ENCODE peak calls at places on chromosome 6, in nine cellular contexts. One of them, this sample, is unnamed.
A peak's percentile ranks its signal among the peaks of the same experiment; 100 is the strongest.

GRCh38 chr6:6875818-6876470 is 231.8 kb upstream of the RREB1 start:
- DNase-seq in heart left ventricle: no peak
- DNase-seq in astrocyte: peak; percentile 82
- DNase-seq in lower leg skin: no peak
- DNase-seq in HCT116: peak; percentile 66
- DNase-seq in right atrium auricular region: no peak
- DNase-seq in AG04449: peak; percentile 79
- DNase-seq in breast epithelium: no peak
- DNase-seq in cardiac muscle cell: peak; percentile 73
- DNase-seq in this sample: peak; percentile 88

GRCh38 chr6:101645770-101646169 is 252.3 kb downstream of the GRIK2 start:
- DNase-seq in heart left ventricle: no peak
- DNase-seq in astrocyte: no peak
- DNase-seq in lower leg skin: no peak
- DNase-seq in HCT116: no peak
- DNase-seq in right atrium auricular region: no peak
- DNase-seq in AG04449: no peak
- DNase-seq in breast epithelium: no peak
- DNase-seq in cardiac muscle cell: no peak
- DNase-seq in this sample: no peak

GRCh38 chr6:85641916-85642773 is 541 bp downstream of the SYNCRIP start:
- DNase-seq in heart left ventricle: peak; percentile 49
- DNase-seq in astrocyte: no peak
- DNase-seq in lower leg skin: peak; percentile 62
- DNase-seq in HCT116: no peak
- DNase-seq in right atrium auricular region: no peak
- DNase-seq in AG04449: no peak
- DNase-seq in breast epithelium: peak; percentile 39
- DNase-seq in cardiac muscle cell: peak; percentile 57
- DNase-seq in this sample: no peak

GRCh38 chr6:137443901-137444300 is 50.3 kb downstream of the OLIG3 start:
- DNase-seq in heart left ventricle: no peak
- DNase-seq in astrocyte: no peak
- DNase-seq in lower leg skin: no peak
- DNase-seq in HCT116: peak; percentile 6
- DNase-seq in right atrium auricular region: no peak
- DNase-seq in AG04449: no peak
- DNase-seq in breast epithelium: no peak
- DNase-seq in cardiac muscle cell: no peak
- DNase-seq in this sample: no peak

GRCh38 chr6:6591778-6592388 is 3.4 kb downstream of the LY86 start:
- DNase-seq in heart left ventricle: peak; percentile 43
- DNase-seq in astrocyte: no peak
- DNase-seq in lower leg skin: peak; percentile 60
- DNase-seq in HCT116: no peak
- DNase-seq in right atrium auricular region: peak; percentile 60
- DNase-seq in AG04449: no peak
- DNase-seq in breast epithelium: no peak
- DNase-seq in cardiac muscle cell: no peak
- DNase-seq in this sample: no peak

GRCh38 chr6:91029211-91029610 is 442.3 kb upstream of the MAP3K7 start:
- DNase-seq in heart left ventricle: no peak
- DNase-seq in astrocyte: no peak
- DNase-seq in lower leg skin: no peak
- DNase-seq in HCT116: no peak
- DNase-seq in right atrium auricular region: no peak
- DNase-seq in AG04449: no peak
- DNase-seq in breast epithelium: no peak
- DNase-seq in cardiac muscle cell: no peak
- DNase-seq in this sample: no peak

GRCh38 chr6:23307516-23307915 is 738.1 kb downstream of the HDGFL1 start:
- DNase-seq in heart left ventricle: no peak
- DNase-seq in astrocyte: no peak
- DNase-seq in lower leg skin: no peak
- DNase-seq in HCT116: no peak
- DNase-seq in right atrium auricular region: no peak
- DNase-seq in AG04449: no peak
- DNase-seq in breast epithelium: no peak
- DNase-seq in cardiac muscle cell: no peak
- DNase-seq in this sample: no peak

GRCh38 chr6:40112350-40112749 is 178.1 kb upstream of the MOCS1 start:
- DNase-seq in heart left ventricle: no peak
- DNase-seq in astrocyte: no peak
- DNase-seq in lower leg skin: no peak
- DNase-seq in HCT116: no peak
- DNase-seq in right atrium auricular region: no peak
- DNase-seq in AG04449: no peak
- DNase-seq in breast epithelium: no peak
- DNase-seq in cardiac muscle cell: no peak
- DNase-seq in this sample: no peak

GRCh38 chr6:129744201-129744879 is 34.4 kb upstream of the ARHGAP18 start:
- DNase-seq in heart left ventricle: no peak
- DNase-seq in astrocyte: peak; percentile 92
- DNase-seq in lower leg skin: no peak
- DNase-seq in HCT116: peak; percentile 78
- DNase-seq in right atrium auricular region: no peak
- DNase-seq in AG04449: peak; percentile 31
- DNase-seq in breast epithelium: no peak
- DNase-seq in cardiac muscle cell: peak; percentile 82
- DNase-seq in this sample: peak; percentile 32

GRCh38 chr6:159973406-159973805 is 4.5 kb downstream of the IGF2R start:
- DNase-seq in heart left ventricle: no peak
- DNase-seq in astrocyte: no peak
- DNase-seq in lower leg skin: no peak
- DNase-seq in HCT116: no peak
- DNase-seq in right atrium auricular region: no peak
- DNase-seq in AG04449: no peak
- DNase-seq in breast epithelium: no peak
- DNase-seq in cardiac muscle cell: no peak
- DNase-seq in this sample: no peak

GRCh38 chr6:145842693-145843546 is 28.3 kb upstream of the FBXO30 start:
- DNase-seq in heart left ventricle: no peak
- DNase-seq in astrocyte: no peak
- DNase-seq in lower leg skin: no peak
- DNase-seq in HCT116: no peak
- DNase-seq in right atrium auricular region: no peak
- DNase-seq in AG04449: no peak
- DNase-seq in breast epithelium: no peak
- DNase-seq in cardiac muscle cell: peak; percentile 72
- DNase-seq in this sample: no peak

GRCh38 chr6:158739673-158740072 is 79.5 kb downstream of the EZR start:
- DNase-seq in heart left ventricle: no peak
- DNase-seq in astrocyte: no peak
- DNase-seq in lower leg skin: no peak
- DNase-seq in HCT116: no peak
- DNase-seq in right atrium auricular region: no peak
- DNase-seq in AG04449: no peak
- DNase-seq in breast epithelium: no peak
- DNase-seq in cardiac muscle cell: no peak
- DNase-seq in this sample: no peak

GRCh38 chr6:15322781-15323536 is 77.1 kb downstream of the JARID2 start:
- DNase-seq in heart left ventricle: no peak
- DNase-seq in astrocyte: peak; percentile 83
- DNase-seq in lower leg skin: no peak
- DNase-seq in HCT116: peak; percentile 16
- DNase-seq in right atrium auricular region: no peak
- DNase-seq in AG04449: no peak
- DNase-seq in breast epithelium: no peak
- DNase-seq in cardiac muscle cell: no peak
- DNase-seq in this sample: no peak

GRCh38 chr6:90406142-90406794 is 109.6 kb upstream of the BACH2 start:
- DNase-seq in heart left ventricle: no peak
- DNase-seq in astrocyte: peak; percentile 78
- DNase-seq in lower leg skin: no peak
- DNase-seq in HCT116: peak; percentile 32
- DNase-seq in right atrium auricular region: no peak
- DNase-seq in AG04449: no peak
- DNase-seq in breast epithelium: no peak
- DNase-seq in cardiac muscle cell: peak; percentile 52
- DNase-seq in this sample: no peak

GRCh38 chr6:53830356-53830755 is 35.6 kb downstream of the LRRC1 start:
- DNase-seq in heart left ventricle: no peak
- DNase-seq in astrocyte: no peak
- DNase-seq in lower leg skin: no peak
- DNase-seq in HCT116: no peak
- DNase-seq in right atrium auricular region: no peak
- DNase-seq in AG04449: no peak
- DNase-seq in breast epithelium: no peak
- DNase-seq in cardiac muscle cell: no peak
- DNase-seq in this sample: no peak

GRCh38 chr6:21808045-21808470 is 214.5 kb downstream of the SOX4 start:
- DNase-seq in heart left ventricle: peak; percentile 24
- DNase-seq in astrocyte: peak; percentile 82
- DNase-seq in lower leg skin: no peak
- DNase-seq in HCT116: no peak
- DNase-seq in right atrium auricular region: peak; percentile 65
- DNase-seq in AG04449: no peak
- DNase-seq in breast epithelium: peak; percentile 23
- DNase-seq in cardiac muscle cell: peak; percentile 82
- DNase-seq in this sample: peak; percentile 29

GRCh38 chr6:123965894-123966293 is 162.2 kb downstream of the NKAIN2 start:
- DNase-seq in heart left ventricle: no peak
- DNase-seq in astrocyte: no peak
- DNase-seq in lower leg skin: no peak
- DNase-seq in HCT116: no peak
- DNase-seq in right atrium auricular region: no peak
- DNase-seq in AG04449: no peak
- DNase-seq in breast epithelium: no peak
- DNase-seq in cardiac muscle cell: peak; percentile 5
- DNase-seq in this sample: no peak
- TF ChIP-seq CTCF in heart left ventricle: peak; percentile 16
- TF ChIP-seq CTCF in astrocyte: peak; percentile 38
- TF ChIP-seq CTCF in lower leg skin: no peak
- TF ChIP-seq CTCF in HCT116: peak; percentile 43
- TF ChIP-seq CTCF in right atrium auricular region: peak; percentile 50
- TF ChIP-seq CTCF in AG04449: no peak
- TF ChIP-seq CTCF in breast epithelium: no peak
- TF ChIP-seq CTCF in cardiac muscle cell: no peak
- TF ChIP-seq CTCF in this sample: no peak

GRCh38 chr6:142843344-142843743 is 101.6 kb downstream of the HIVEP2 start:
- DNase-seq in heart left ventricle: no peak
- DNase-seq in astrocyte: no peak
- DNase-seq in lower leg skin: no peak
- DNase-seq in HCT116: no peak
- DNase-seq in right atrium auricular region: no peak
- DNase-seq in AG04449: no peak
- DNase-seq in breast epithelium: no peak
- DNase-seq in cardiac muscle cell: no peak
- DNase-seq in this sample: no peak

GRCh38 chr6:142841915-142842314 is 103.1 kb downstream of the HIVEP2 start:
- DNase-seq in heart left ventricle: no peak
- DNase-seq in astrocyte: no peak
- DNase-seq in lower leg skin: no peak
- DNase-seq in HCT116: no peak
- DNase-seq in right atrium auricular region: no peak
- DNase-seq in AG04449: no peak
- DNase-seq in breast epithelium: no peak
- DNase-seq in cardiac muscle cell: no peak
- DNase-seq in this sample: no peak

GRCh38 chr6:142844065-142844755 is 100.8 kb downstream of the HIVEP2 start:
- DNase-seq in heart left ventricle: no peak
- DNase-seq in astrocyte: no peak
- DNase-seq in lower leg skin: no peak
- DNase-seq in HCT116: no peak
- DNase-seq in right atrium auricular region: no peak
- DNase-seq in AG04449: no peak
- DNase-seq in breast epithelium: no peak
- DNase-seq in cardiac muscle cell: no peak
- DNase-seq in this sample: no peak

GRCh38 chr6:142845143-142845571 is 99.8 kb downstream of the HIVEP2 start:
- DNase-seq in heart left ventricle: no peak
- DNase-seq in astrocyte: peak; percentile 40
- DNase-seq in lower leg skin: no peak
- DNase-seq in HCT116: no peak
- DNase-seq in right atrium auricular region: no peak
- DNase-seq in AG04449: no peak
- DNase-seq in breast epithelium: no peak
- DNase-seq in cardiac muscle cell: no peak
- DNase-seq in this sample: no peak

DNA sequence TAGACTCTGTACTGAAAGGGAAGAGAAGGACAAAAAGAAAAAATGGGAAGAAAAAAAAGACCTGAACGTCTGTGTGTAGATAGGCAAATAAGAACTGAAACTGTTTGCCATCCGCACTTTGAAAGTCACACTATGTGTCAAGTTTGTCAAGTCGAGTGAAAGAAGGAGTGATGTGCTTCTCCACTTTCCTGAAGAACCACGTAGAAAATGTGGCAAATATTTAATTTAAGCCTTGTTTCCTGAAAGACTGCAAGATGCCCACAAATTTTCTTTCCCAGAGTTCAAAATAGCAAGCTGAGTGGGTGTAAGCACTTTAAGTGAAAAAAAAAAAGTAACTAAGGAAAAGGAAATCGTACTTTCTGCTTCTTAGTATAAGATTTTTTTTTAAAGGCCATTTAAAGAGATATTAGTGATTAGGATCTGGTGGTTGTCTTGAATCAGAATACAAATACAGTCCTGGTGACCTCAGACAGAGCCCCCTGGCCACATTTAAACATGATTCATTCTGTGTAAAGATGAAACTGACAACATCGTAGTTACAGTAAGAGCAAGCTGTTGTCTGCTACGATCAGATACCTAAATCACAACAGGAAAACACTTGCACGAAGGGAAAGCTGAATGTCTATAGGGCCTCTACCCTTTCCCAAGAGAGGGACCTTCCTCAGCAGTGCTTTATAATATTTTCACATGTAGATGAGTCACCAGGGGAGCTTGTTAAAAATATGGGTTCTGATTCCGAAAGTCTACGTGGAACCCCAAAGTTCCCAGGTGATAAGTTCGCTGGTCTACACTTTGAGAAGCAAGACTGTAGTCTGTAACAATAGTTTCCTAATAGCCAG is 102.3 kb downstream of the HIVEP2 start:
- DNase-seq in heart left ventricle: no peak
- DNase-seq in astrocyte: peak; percentile 82
- DNase-seq in lower leg skin: no peak
- DNase-seq in HCT116: no peak
- DNase-seq in right atrium auricular region: no peak
- DNase-seq in AG04449: no peak
- DNase-seq in breast epithelium: no peak
- DNase-seq in cardiac muscle cell: peak; percentile 38
- DNase-seq in this sample: no peak
- H3K4me3 ChIP-seq in heart left ventricle: no peak overlapping the region
- H3K4me3 ChIP-seq in astrocyte: peak overlapping the region; percentile 30
- H3K4me3 ChIP-seq in lower leg skin: no peak overlapping the region
- H3K4me3 ChIP-seq in HCT116: no peak overlapping the region
- H3K4me3 ChIP-seq in right atrium auricular region: peak overlapping the region; percentile 29
- H3K4me3 ChIP-seq in AG04449: peak overlapping the region; percentile 19
- H3K4me3 ChIP-seq in breast epithelium: peak overlapping the region; percentile 28
- H3K4me3 ChIP-seq in cardiac muscle cell: no peak overlapping the region
- H3K4me3 ChIP-seq in this sample: no peak overlapping the region

GRCh38 chr6:107080036-107080435 is 35.3 kb downstream of the BEND3 start:
- DNase-seq in heart left ventricle: no peak
- DNase-seq in astrocyte: no peak
- DNase-seq in lower leg skin: no peak
- DNase-seq in HCT116: peak; percentile 10
- DNase-seq in right atrium auricular region: no peak
- DNase-seq in AG04449: no peak
- DNase-seq in breast epithelium: no peak
- DNase-seq in cardiac muscle cell: no peak
- DNase-seq in this sample: no peak
- TF ChIP-seq CTCF in heart left ventricle: no peak
- TF ChIP-seq CTCF in astrocyte: no peak
- TF ChIP-seq CTCF in lower leg skin: no peak
- TF ChIP-seq CTCF in HCT116: peak; percentile 42
- TF ChIP-seq CTCF in right atrium auricular region: no peak
- TF ChIP-seq CTCF in AG04449: peak; percentile 17
- TF ChIP-seq CTCF in breast epithelium: no peak
- TF ChIP-seq CTCF in cardiac muscle cell: peak; percentile 28
- TF ChIP-seq CTCF in this sample: peak; percentile 23

GRCh38 chr6:165877192-165877591 is 214.2 kb upstream of the PDE10A start:
- DNase-seq in heart left ventricle: no peak
- DNase-seq in astrocyte: no peak
- DNase-seq in lower leg skin: no peak
- DNase-seq in HCT116: no peak
- DNase-seq in right atrium auricular region: peak; percentile 1
- DNase-seq in AG04449: no peak
- DNase-seq in breast epithelium: no peak
- DNase-seq in cardiac muscle cell: no peak
- DNase-seq in this sample: no peak
- H3K4me3 ChIP-seq in heart left ventricle: no peak overlapping the region
- H3K4me3 ChIP-seq in astrocyte: no peak overlapping the region
- H3K4me3 ChIP-seq in lower leg skin: no peak overlapping the region
- H3K4me3 ChIP-seq in HCT116: no peak overlapping the region
- H3K4me3 ChIP-seq in right atrium auricular region: no peak overlapping the region
- H3K4me3 ChIP-seq in AG04449: no peak overlapping the region
- H3K4me3 ChIP-seq in breast epithelium: no peak overlapping the region
- H3K4me3 ChIP-seq in cardiac muscle cell: no peak overlapping the region
- H3K4me3 ChIP-seq in this sample: no peak overlapping the region